ENCODE peak calls at places on chromosomes 16 and 17, in four cellular contexts. One of them, this sample, is unnamed. For H3K4me1, the result is how much of the 10 kb centered on the place peaks cover.

GRCh38 chr16:30353438-30354129 is 1.5 kb downstream of the CD2BP2 start:
- DNase-seq in H1: no peak
- DNase-seq in HepG2: no peak
- DNase-seq in GM12878: no peak
- DNase-seq in this sample: no peak

GRCh38 chr16:76910931-76911330 is 280.1 kb upstream of the MON1B start:
- DNase-seq in H1: no peak
- DNase-seq in HepG2: no peak
- DNase-seq in GM12878: no peak
- DNase-seq in this sample: no peak

GRCh38 chr17:17603178-17603894 is 11.8 kb upstream of the PEMT start:
- DNase-seq in H1: no peak
- DNase-seq in HepG2: no peak
- DNase-seq in GM12878: no peak
- DNase-seq in this sample: no peak

GRCh38 chr17:79923974-79924638 is 84.9 kb upstream of the CBX4 start:
- DNase-seq in H1: peak
- DNase-seq in HepG2: peak
- DNase-seq in GM12878: no peak
- DNase-seq in this sample: peak

GRCh38 chr17:949623-950338 is 29.8 kb downstream of the NXN start:
- DNase-seq in H1: no peak
- DNase-seq in HepG2: no peak
- DNase-seq in GM12878: no peak
- DNase-seq in this sample: peak

GRCh38 chr16:82991435-82991834 is 364.7 kb downstream of the CDH13 start:
- DNase-seq in H1: no peak
- DNase-seq in HepG2: no peak
- DNase-seq in GM12878: no peak
- DNase-seq in this sample: no peak

GRCh38 chr16:67071476-67072048 is 38.2 kb upstream of the PHAF1 start:
- DNase-seq in H1: no peak
- DNase-seq in HepG2: no peak
- DNase-seq in GM12878: no peak
- DNase-seq in this sample: no peak

GRCh38 chr17:27776882-27777624 is 23.3 kb downstream of the NOS2 start:
- DNase-seq in H1: no peak
- DNase-seq in HepG2: no peak
- DNase-seq in GM12878: no peak
- DNase-seq in this sample: no peak

GRCh38 chr17:82943339-82943738 is 103.5 kb upstream of the ZNF750 start:
- DNase-seq in H1: no peak
- DNase-seq in HepG2: no peak
- DNase-seq in GM12878: no peak
- DNase-seq in this sample: no peak

GRCh38 chr17:57879437-57880085 is 29.7 kb upstream of the MRPS23 start:
- DNase-seq in H1: no peak
- DNase-seq in HepG2: peak
- DNase-seq in GM12878: no peak
- DNase-seq in this sample: no peak

GRCh38 chr17:57881783-57882291 is 32.0 kb upstream of the MRPS23 start:
- DNase-seq in H1: no peak
- DNase-seq in HepG2: no peak
- DNase-seq in GM12878: no peak
- DNase-seq in this sample: no peak

GRCh38 chr17:57877803-57878202 is 28.0 kb upstream of the MRPS23 start:
- DNase-seq in H1: no peak
- DNase-seq in HepG2: no peak
- DNase-seq in GM12878: no peak
- DNase-seq in this sample: no peak

GRCh38 chr17:57880086-57880456 is 30.2 kb upstream of the MRPS23 start:
- DNase-seq in H1: no peak
- DNase-seq in HepG2: no peak
- DNase-seq in GM12878: no peak
- DNase-seq in this sample: no peak

GRCh38 chr17:57881143-57881542 is 31.3 kb upstream of the MRPS23 start:
- DNase-seq in H1: no peak
- DNase-seq in HepG2: no peak
- DNase-seq in GM12878: no peak
- DNase-seq in this sample: no peak
- TF ChIP-seq YY1 in H1: no peak
- TF ChIP-seq YY1 in HepG2: no peak
- TF ChIP-seq YY1 in GM12878: no peak
- TF ChIP-seq YY1 in this sample: no peak

GRCh38 chr17:64024215-64024654 is 3.8 kb upstream of the ICAM2 start:
- DNase-seq in H1: no peak
- DNase-seq in HepG2: no peak
- DNase-seq in GM12878: no peak
- DNase-seq in this sample: no peak

GRCh38 chr17:64020068-64020766 is at the start of gene ICAM2:
- DNase-seq in H1: no peak
- DNase-seq in HepG2: no peak
- DNase-seq in GM12878: peak
- DNase-seq in this sample: no peak

GRCh38 chr17:64024781-64025731 is 4.6 kb upstream of the ICAM2 start:
- DNase-seq in H1: no peak
- DNase-seq in HepG2: no peak
- DNase-seq in GM12878: no peak
- DNase-seq in this sample: no peak

GRCh38 chr17:64019486-64020067 is 856 bp downstream of the ICAM2 start:
- DNase-seq in H1: peak
- DNase-seq in HepG2: no peak
- DNase-seq in GM12878: peak
- DNase-seq in this sample: no peak

GRCh38 chr17:64022631-64023063 is 2.2 kb upstream of the ICAM2 start:
- DNase-seq in H1: peak
- DNase-seq in HepG2: no peak
- DNase-seq in GM12878: no peak
- DNase-seq in this sample: no peak
- TF ChIP-seq SUZ12 in H1: no peak
- TF ChIP-seq SUZ12 in HepG2: no peak
- TF ChIP-seq SUZ12 in GM12878: no peak
- TF ChIP-seq SUZ12 in this sample: no peak

GRCh38 chr16:4913774-4914525 is 23.0 kb downstream of the PPL start:
- DNase-seq in H1: no peak
- DNase-seq in HepG2: no peak
- DNase-seq in GM12878: no peak
- DNase-seq in this sample: no peak

GRCh38 chr16:4915226-4915761 is 21.7 kb downstream of the PPL start:
- DNase-seq in H1: no peak
- DNase-seq in HepG2: peak
- DNase-seq in GM12878: no peak
- DNase-seq in this sample: no peak

GRCh38 chr16:4914528-4915225 is 22.3 kb downstream of the PPL start:
- DNase-seq in H1: no peak
- DNase-seq in HepG2: no peak
- DNase-seq in GM12878: no peak
- DNase-seq in this sample: no peak

GRCh38 chr16:4918790-4919210 is 18.1 kb downstream of the PPL start:
- DNase-seq in H1: no peak
- DNase-seq in HepG2: no peak
- DNase-seq in GM12878: no peak
- DNase-seq in this sample: no peak

GRCh38 chr16:4917117-4917516 is 19.8 kb downstream of the PPL start:
- DNase-seq in H1: no peak
- DNase-seq in HepG2: no peak
- DNase-seq in GM12878: no peak
- DNase-seq in this sample: no peak
- H3K4me1 ChIP-seq in H1: under half
- H3K4me1 ChIP-seq in HepG2: under half
- H3K4me1 ChIP-seq in GM12878: under half
- H3K4me1 ChIP-seq in this sample: under half

DNA sequence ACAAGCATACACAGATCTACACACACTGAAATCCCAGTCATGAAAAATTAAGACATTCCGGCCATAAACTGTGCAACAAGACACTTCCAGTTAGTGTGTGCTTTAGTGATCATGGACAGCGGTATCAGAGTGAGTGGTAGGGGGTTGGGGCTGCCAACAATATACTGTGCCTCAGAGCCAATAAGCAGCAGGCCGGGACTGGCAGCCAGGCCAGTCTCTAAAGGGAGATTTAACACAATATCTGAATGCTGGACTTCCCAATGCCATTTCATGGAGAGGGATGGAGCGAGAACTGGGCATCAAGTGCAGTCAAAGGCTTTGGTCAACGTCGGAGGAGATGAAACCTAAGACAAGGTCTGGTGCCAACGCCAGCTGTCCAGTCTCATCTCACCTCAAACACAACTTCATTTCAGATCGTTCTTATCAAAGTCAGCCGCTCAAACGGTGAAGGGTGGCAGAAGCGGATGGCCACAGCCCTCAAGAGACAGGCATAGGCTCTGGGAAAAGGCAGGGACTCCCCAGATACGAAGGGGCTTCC is 983 bp downstream of the USP32 start:
- DNase-seq in H1: no peak
- DNase-seq in HepG2: peak
- DNase-seq in GM12878: no peak
- DNase-seq in this sample: no peak
- TF ChIP-seq YY1 in H1: no peak
- TF ChIP-seq YY1 in HepG2: no peak
- TF ChIP-seq YY1 in GM12878: no peak
- TF ChIP-seq YY1 in this sample: no peak

GRCh38 chr16:81371106-81371505 is 56.3 kb downstream of the GAN start:
- DNase-seq in H1: no peak
- DNase-seq in HepG2: no peak
- DNase-seq in GM12878: no peak
- DNase-seq in this sample: no peak
- TF ChIP-seq SUZ12 in H1: no peak
- TF ChIP-seq SUZ12 in HepG2: no peak
- TF ChIP-seq SUZ12 in GM12878: no peak
- TF ChIP-seq SUZ12 in this sample: no peak